ENCODE peak calls at places on chromosomes 7 and 10, in four cellular contexts. M is pancreas, F is bronchial epithelial cell, N is naive B cell. R is an unnamed sample.

GRCh38 chr10:117162093-117163021 is 24.3 kb upstream of the VAX1 start:
- DNase-seq in M (no peak), F (no peak), N (no peak), R (no peak)

GRCh38 chr7:41695661-41696322 is 7.1 kb downstream of the INHBA start:
- DNase-seq in M (no peak), F (no peak), N (no peak), R (no peak)

GRCh38 chr7:127322351-127322750 is 69.6 kb upstream of the GRM8 start:
- DNase-seq in M (no peak), F (no peak), N (no peak), R (no peak)

GRCh38 chr7:141522657-141523342 is 28.4 kb upstream of the AGK start:
- DNase-seq in M (no peak), F (no peak), N (no peak), R (no peak)

GRCh38 chr10:79266543-79267312 is 80.5 kb upstream of the PPIF start:
- DNase-seq in M (no peak), F (peak; percentile 84), N (no peak), R (no peak)

GRCh38 chr7:79504607-79505389 is 51.3 kb upstream of the MAGI2 start:
- DNase-seq in M (no peak), F (peak; percentile 57), N (no peak), R (no peak)

GRCh38 chr7:8724080-8724718 is 290.8 kb downstream of the NXPH1 start:
- DNase-seq in M (peak; percentile 62), F (peak; percentile 18), N (no peak), R (peak; percentile 80)

GRCh38 chr10:69333205-69333604 is 54.9 kb downstream of the HK1 start:
- DNase-seq in M (no peak), F (peak; percentile 74), N (no peak), R (peak; percentile 77)

GRCh38 chr7:2710901-2711551 is 23.0 kb downstream of the AMZ1 start:
- DNase-seq in M (no peak), F (no peak), N (no peak), R (no peak)

GRCh38 chr10:108597031-108597430 is 1326.3 kb downstream of the XPNPEP1 start:
- DNase-seq in M (no peak), F (peak; percentile 29), N (no peak), R (no peak)

GRCh38 chr7:131076711-131077170 is 250.9 kb upstream of the MKLN1 start:
- DNase-seq in M (no peak), F (peak; percentile 25), N (no peak), R (peak; percentile 33)

GRCh38 chr7:14691597-14692203 is 210.9 kb downstream of the DGKB start:
- DNase-seq in M (peak; percentile 67), F (peak; percentile 8), N (peak; percentile 13), R (peak; percentile 75)

GRCh38 chr7:50868426-50869100 is 85.9 kb upstream of the GRB10 start:
- DNase-seq in M (no peak), F (no peak), N (no peak), R (peak; percentile 61)

R was measured in left kidney.